ENCODE peak calls at places on chromosomes 6 and 20, in ten cellular contexts. K is AG09309, G is pancreas, F is Peyer's patch, I is stomach, Y is H9, R is psoas muscle, E is CD14-positive monocyte, D is GM13977, J is heart left ventricle. B is an unnamed sample.

GRCh38 chr6:1608976-1609661 is 596 bp upstream of the FOXC1 start:
- DNase-seq in F (no peak), E (no peak), K (no peak), R (peak), J (peak), Y (no peak), D (peak), I (no peak), G (peak), B (no peak)

GRCh38 chr6:153076431-153076830 is 54.7 kb downstream of the RGS17 start:
- DNase-seq in F (no peak), K (no peak), R (no peak), G (no peak), Y (no peak), I (no peak), E (no peak), D (no peak), J (no peak), B (no peak)

GRCh38 chr6:41689171-41690008 is 46.0 kb downstream of the TFEB start:
- DNase-seq in G (peak), Y (no peak), R (no peak), D (no peak), F (no peak), J (no peak), I (peak), E (no peak), K (no peak), B (no peak)

GRCh38 chr20:9204979-9205378 is 136.1 kb downstream of the PLCB4 start:
- DNase-seq in F (no peak), K (no peak), Y (no peak), G (no peak), R (no peak), E (no peak), D (no peak), I (peak), J (no peak), B (no peak)

GRCh38 chr6:136067731-136068341 is 182.3 kb downstream of the MTFR2 start:
- DNase-seq in Y (peak), D (no peak), K (no peak), R (no peak), G (no peak), E (no peak), I (no peak), J (no peak), F (no peak), B (no peak)

GRCh38 chr20:59463541-59463940 is 140.8 kb upstream of the PHACTR3 start:
- DNase-seq in I (no peak), Y (no peak), G (no peak), K (no peak), D (no peak), J (no peak), E (no peak), R (no peak), F (no peak), B (no peak)

GRCh38 chr6:40336296-40336695 is 250.9 kb downstream of the LRFN2 start:
- DNase-seq in K (no peak), R (no peak), D (no peak), G (no peak), F (no peak), J (no peak), Y (no peak), I (no peak), E (no peak), B (no peak)

GRCh38 chr6:166742981-166743380 is 115.9 kb upstream of the RPS6KA2 start:
- DNase-seq in Y (no peak), J (no peak), I (no peak), E (no peak), F (no peak), G (no peak), K (no peak), D (no peak), R (no peak), B (no peak)

GRCh38 chr6:131023834-131024504 is 39.1 kb downstream of the EPB41L2 start:
- DNase-seq in D (no peak), J (no peak), G (no peak), K (peak), Y (no peak), I (no peak), E (no peak), R (no peak), F (no peak), B (no peak)

GRCh38 chr6:108610270-108610839 is 49.6 kb downstream of the FOXO3 start:
- DNase-seq in J (no peak), G (no peak), R (no peak), K (no peak), Y (no peak), I (no peak), D (no peak), E (no peak), F (no peak), B (no peak)

GRCh38 chr6:13159295-13159694 is 169.0 kb downstream of the TBC1D7 start:
- DNase-seq in E (no peak), R (no peak), I (no peak), F (no peak), K (no peak), G (no peak), J (no peak), Y (no peak), D (no peak), B (no peak)

GRCh38 chr20:44198872-44199271 is 11.7 kb downstream of the OSER1 start:
- DNase-seq in D (no peak), E (no peak), K (no peak), F (no peak), R (no peak), I (no peak), Y (no peak), G (no peak), J (no peak), B (no peak)

GRCh38 chr20:34709836-34710567 is 5.9 kb downstream of the TP53INP2 start:
- DNase-seq in G (peak), Y (peak), R (peak), J (peak), D (peak), E (no peak), F (peak), I (peak), K (no peak), B (peak)

GRCh38 chr20:3900187-3900604 is 11.0 kb downstream of the PANK2 start:
- DNase-seq in J (no peak), K (no peak), G (no peak), E (no peak), I (no peak), R (no peak), Y (no peak), F (no peak), D (no peak), B (no peak)

GRCh38 chr20:44068311-44068710 is 118.7 kb downstream of the JPH2 start:
- DNase-seq in G (no peak), R (no peak), D (no peak), F (no peak), E (no peak), Y (no peak), J (no peak), I (no peak), K (no peak), B (no peak)

GRCh38 chr6:130775421-130776012 is 51.7 kb upstream of the SMLR1 start:
- DNase-seq in R (no peak), F (no peak), G (no peak), I (no peak), Y (no peak), K (no peak), J (no peak), E (no peak), D (no peak), B (no peak)

GRCh38 chr6:136668571-136668970 is 118.3 kb upstream of the MAP7 start:
- DNase-seq in F (no peak), J (no peak), D (no peak), Y (no peak), R (no peak), E (no peak), I (no peak), K (no peak), G (no peak), B (no peak)

GRCh38 chr20:22691369-22692118 is 107.2 kb upstream of the FOXA2 start:
- DNase-seq in J (peak), E (peak), R (peak), D (peak), G (peak), F (peak), K (peak), I (peak), Y (peak), B (peak)

GRCh38 chr20:49291200-49291599 is 13.3 kb upstream of the ZNFX1 start:
- DNase-seq in F (no peak), K (no peak), D (no peak), J (no peak), G (no peak), R (no peak), I (no peak), Y (no peak), E (no peak), B (no peak)

DNA sequence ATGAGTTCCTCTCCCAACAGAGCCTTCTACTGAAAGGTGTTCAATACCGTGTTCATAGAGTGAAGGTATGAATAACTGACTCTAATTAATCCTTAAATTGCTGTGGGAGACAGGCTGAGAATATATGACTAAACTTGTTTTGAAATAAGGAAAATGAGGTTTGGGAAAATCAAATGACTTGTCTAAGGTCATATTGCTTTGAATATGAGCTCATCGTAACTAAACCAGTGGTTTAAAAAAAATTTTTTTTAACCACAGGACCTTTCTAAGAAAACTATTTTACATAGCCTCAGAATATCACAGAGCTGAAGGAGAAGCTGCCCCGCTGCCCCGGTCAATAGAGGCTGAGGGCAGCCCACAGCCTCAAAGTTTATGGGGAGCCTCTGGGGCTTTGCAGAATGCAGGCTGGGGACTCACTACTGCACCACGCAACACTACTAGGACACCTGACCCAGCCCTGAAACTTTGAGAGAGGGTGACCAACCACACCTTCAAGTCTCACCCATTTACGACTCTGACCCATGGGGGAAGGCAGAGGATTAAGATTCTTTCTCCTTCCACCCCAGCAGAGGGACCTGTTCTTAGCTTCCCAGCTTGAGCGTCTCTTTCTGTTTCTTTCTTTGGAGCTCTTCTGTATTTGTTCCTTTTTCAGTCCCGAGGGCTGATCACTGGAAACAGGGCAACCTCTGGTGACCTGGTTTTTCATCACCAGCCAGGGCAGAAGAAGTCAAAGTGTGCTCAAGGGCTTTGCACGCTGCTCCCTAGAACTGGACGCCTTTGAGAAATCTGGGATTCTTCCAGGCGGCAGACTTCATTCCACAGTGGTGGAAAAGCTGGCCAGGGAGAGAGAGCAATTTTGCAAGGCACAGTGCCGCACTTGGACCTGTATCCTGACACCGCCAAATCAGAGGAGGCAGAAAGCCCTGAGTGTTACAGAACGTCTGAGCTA is 220.2 kb downstream of the ATXN1 start:
- DNase-seq in K (no peak), I (no peak), R (peak), Y (no peak), F (no peak), G (no peak), J (no peak), D (peak), E (no peak), B (peak)
- TF ChIP-seq CTCF in K (peak), I (no peak), R (no peak), Y (peak), F (no peak), G (no peak), J (peak), D (no peak), E (no peak), B (peak)

GRCh38 chr6:62889240-62889639 is 322.0 kb upstream of the FKBP1C start:
- DNase-seq in I (no peak), G (no peak), F (no peak), D (no peak), K (no peak), E (no peak), J (no peak), Y (no peak), R (no peak), B (no peak)

GRCh38 chr6:62891065-62891647 is 320.1 kb upstream of the FKBP1C start:
- DNase-seq in Y (no peak), G (no peak), F (no peak), I (no peak), K (no peak), J (no peak), R (no peak), E (no peak), D (no peak), B (no peak)
- TF ChIP-seq CTCF in Y (peak), G (peak), F (no peak), I (peak), K (no peak), J (peak), R (no peak), E (peak), D (peak), B (peak)

GRCh38 chr6:38153511-38153910 is 334.0 kb downstream of the ZFAND3 start:
- DNase-seq in Y (no peak), K (no peak), G (no peak), D (no peak), E (no peak), R (no peak), I (no peak), F (no peak), J (no peak), B (no peak)

GRCh38 chr6:38154731-38155130 is 335.2 kb downstream of the ZFAND3 start:
- DNase-seq in F (no peak), E (no peak), D (no peak), K (no peak), J (no peak), I (no peak), R (no peak), Y (no peak), G (no peak), B (no peak)

GRCh38 chr6:38155144-38155543 is 335.6 kb downstream of the ZFAND3 start:
- DNase-seq in G (no peak), Y (no peak), F (no peak), I (no peak), D (no peak), E (peak), K (no peak), J (no peak), R (no peak), B (no peak)

GRCh38 chr6:38153076-38153475 is 333.5 kb downstream of the ZFAND3 start:
- DNase-seq in R (no peak), I (no peak), J (no peak), K (no peak), Y (no peak), G (no peak), D (no peak), F (no peak), E (no peak), B (no peak)

DNA sequence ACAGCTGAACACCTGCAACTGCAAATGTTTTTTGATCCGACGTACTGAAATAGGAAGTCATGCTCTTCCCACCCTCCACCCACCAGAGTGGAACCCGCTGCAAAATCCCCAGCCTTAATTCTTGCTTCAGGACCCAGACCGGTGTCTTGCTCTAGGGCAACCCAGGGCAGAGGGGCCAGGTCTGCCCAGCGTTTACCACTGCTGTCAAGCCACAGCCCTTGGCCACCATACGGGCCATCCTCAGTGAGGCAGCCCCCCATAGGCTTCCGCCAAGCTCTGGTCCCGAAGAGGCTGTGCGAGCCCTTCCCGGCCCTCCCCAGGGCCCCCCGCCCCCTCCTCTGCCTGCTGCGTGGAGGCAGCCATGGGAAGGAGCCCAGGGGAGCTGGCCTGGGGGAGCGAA is 334.4 kb downstream of the ZFAND3 start:
- DNase-seq in F (no peak), R (no peak), D (no peak), G (no peak), Y (no peak), K (no peak), E (no peak), I (no peak), J (no peak), B (no peak)
- TF ChIP-seq CTCF in F (no peak), R (no peak), D (no peak), G (no peak), Y (no peak), K (no peak), E (no peak), I (no peak), J (no peak), B (no peak)

GRCh38 chr6:143021543-143021942 is 39.1 kb upstream of the AIG1 start:
- DNase-seq in R (no peak), D (no peak), J (no peak), Y (no peak), G (no peak), I (no peak), F (no peak), E (no peak), K (no peak), B (no peak)

GRCh38 chr6:143024977-143025376 is 35.7 kb upstream of the AIG1 start:
- DNase-seq in K (no peak), F (no peak), D (no peak), Y (no peak), J (no peak), I (no peak), E (no peak), R (no peak), G (no peak), B (no peak)

GRCh38 chr6:143023695-143024094 is 37.0 kb upstream of the AIG1 start:
- DNase-seq in D (no peak), Y (no peak), G (no peak), I (no peak), F (no peak), E (no peak), R (no peak), K (no peak), J (no peak), B (no peak)

DNA sequence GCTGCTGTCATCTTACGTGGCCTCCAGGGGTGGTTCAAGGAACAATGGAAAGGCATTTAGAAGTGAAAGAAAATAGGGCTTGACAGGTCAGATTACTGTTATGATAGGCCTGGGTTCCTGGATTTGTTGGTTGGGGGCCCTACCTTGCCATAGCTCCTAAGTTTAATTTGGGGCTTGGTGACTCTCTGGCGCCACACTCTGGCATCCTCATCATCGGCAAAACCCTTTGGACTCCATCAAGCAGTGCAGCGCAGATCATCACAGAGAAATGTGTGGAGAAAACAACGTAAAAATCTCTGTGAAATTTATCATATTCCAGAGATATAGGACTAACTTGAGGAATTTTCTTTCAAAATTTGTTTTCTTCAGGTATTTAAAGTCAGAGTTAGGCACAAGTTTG is 33.6 kb upstream of the AIG1 start:
- DNase-seq in F (peak), K (no peak), G (peak), Y (peak), J (no peak), D (no peak), I (peak), R (peak), E (peak), B (no peak)
- TF ChIP-seq CTCF in F (peak), K (peak), G (no peak), Y (peak), J (peak), D (peak), I (peak), R (peak), E (peak), B (peak)

GRCh38 chr20:62332421-62332820 is 29.6 kb downstream of the ADRM1 start:
- DNase-seq in D (no peak), J (no peak), Y (no peak), E (no peak), K (no peak), R (peak), G (no peak), F (no peak), I (no peak), B (no peak)
- TF ChIP-seq CTCF in D (no peak), J (no peak), Y (no peak), E (no peak), K (no peak), R (no peak), G (no peak), F (no peak), I (no peak), B (no peak)

DNA sequence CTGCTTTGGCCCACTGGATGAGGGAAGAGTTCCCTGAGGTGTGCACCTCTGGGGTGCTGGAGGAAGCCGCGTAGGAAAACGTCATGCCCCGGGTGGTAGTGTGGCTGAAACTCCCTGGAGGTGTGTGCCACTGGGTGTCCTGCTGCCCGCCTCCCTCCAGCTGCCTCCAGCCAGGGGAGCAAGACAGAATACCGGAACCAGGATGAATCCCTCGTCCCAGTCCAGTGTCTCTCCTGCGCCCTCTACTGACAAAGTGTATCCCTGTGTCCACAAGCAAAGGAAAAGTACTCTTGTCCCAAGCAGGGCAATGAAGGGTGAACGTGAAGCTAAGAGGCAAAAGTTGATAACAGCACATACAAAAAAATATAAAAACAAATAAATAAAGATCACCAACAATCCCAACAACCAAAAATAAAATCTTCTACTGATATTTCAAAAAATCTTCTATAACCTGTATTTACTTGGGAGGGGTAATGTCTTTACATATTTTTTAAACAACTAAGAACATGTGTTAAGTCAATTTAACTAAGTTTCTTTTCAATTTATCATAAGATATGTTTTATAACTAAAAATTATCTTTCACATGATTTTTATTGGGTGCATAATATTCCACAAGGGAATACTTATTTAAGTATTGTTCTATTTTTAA is 437.6 kb downstream of the MAFB start:
- DNase-seq in Y (peak), D (peak), G (no peak), I (no peak), R (no peak), K (no peak), E (no peak), J (no peak), F (no peak), B (peak)
- TF ChIP-seq CTCF in Y (peak), D (peak), G (no peak), I (no peak), R (peak), K (peak), E (peak), J (peak), F (peak), B (peak)

DNA sequence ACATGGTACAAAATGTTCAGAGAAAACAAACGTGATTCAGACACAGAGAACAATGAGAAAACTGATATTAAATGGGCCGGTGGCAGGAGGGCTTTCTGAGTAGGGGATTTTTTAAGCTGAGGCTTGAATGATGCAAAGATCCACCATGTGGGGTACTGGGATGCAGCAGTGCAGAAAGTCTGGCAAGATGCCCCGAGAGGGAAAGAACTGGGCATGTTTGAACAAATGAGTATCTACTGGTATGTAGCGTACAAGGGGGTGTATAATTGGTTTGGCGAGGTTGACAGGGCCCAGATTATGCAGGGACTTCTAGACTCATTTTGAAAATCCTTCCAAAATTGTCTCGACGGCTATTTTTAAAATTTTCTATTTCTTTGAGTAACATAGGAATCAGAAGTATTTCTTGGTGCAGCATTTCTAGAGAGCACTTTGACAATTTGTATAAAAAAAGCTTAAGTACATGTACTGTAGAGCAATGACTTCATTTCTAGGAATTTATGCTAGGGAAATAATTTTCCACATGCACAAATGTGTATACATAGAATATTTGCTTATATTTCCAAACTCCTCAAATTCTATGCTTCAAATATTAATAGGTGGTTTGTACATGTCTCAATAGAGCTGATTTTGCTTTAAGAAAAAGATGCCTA is 119.6 kb upstream of the DOK5 start:
- DNase-seq in G (no peak), R (no peak), D (no peak), I (no peak), K (no peak), J (no peak), E (no peak), F (no peak), Y (no peak), B (no peak)
- TF ChIP-seq CTCF in G (no peak), R (no peak), D (no peak), I (no peak), K (no peak), J (no peak), E (no peak), F (no peak), Y (no peak), B (no peak)

B was measured in AG09319.